ENCODE peak calls at places on chromosomes 3 and 15, in ten cellular contexts. One of them, this sample, is unnamed.

GRCh38 chr15:38255690-38256089 is 3.1 kb downstream of the SPRED1 start:
- DNase-seq in natural killer cell: no peak
- DNase-seq in mesothelial cell of epicardium: no peak
- DNase-seq in stimulated activated CD4-positive, alpha-beta T cell treated with anti-CD3 and anti-CD28 coated beads, Interleukin-15, amount 100 ng/mL, for 1 hour: no peak
- DNase-seq in LHCN-M2: peak
- DNase-seq in lower lobe of right lung: no peak
- DNase-seq in cardiac muscle cell: no peak
- DNase-seq in GF-D8: no peak
- DNase-seq in tibial artery: no peak
- DNase-seq in HuH-7.5: no peak
- DNase-seq in this sample: no peak

GRCh38 chr15:67103869-67104268 is 38.5 kb downstream of the SMAD3 start:
- DNase-seq in natural killer cell: no peak
- DNase-seq in mesothelial cell of epicardium: no peak
- DNase-seq in stimulated activated CD4-positive, alpha-beta T cell treated with anti-CD3 and anti-CD28 coated beads, Interleukin-15, amount 100 ng/mL, for 1 hour: no peak
- DNase-seq in LHCN-M2: no peak
- DNase-seq in lower lobe of right lung: no peak
- DNase-seq in cardiac muscle cell: no peak
- DNase-seq in GF-D8: no peak
- DNase-seq in tibial artery: no peak
- DNase-seq in HuH-7.5: no peak
- DNase-seq in this sample: no peak

GRCh38 chr3:121809249-121809648 is 25.6 kb downstream of the IQCB1 start:
- DNase-seq in natural killer cell: no peak
- DNase-seq in mesothelial cell of epicardium: no peak
- DNase-seq in stimulated activated CD4-positive, alpha-beta T cell treated with anti-CD3 and anti-CD28 coated beads, Interleukin-15, amount 100 ng/mL, for 1 hour: no peak
- DNase-seq in LHCN-M2: no peak
- DNase-seq in lower lobe of right lung: no peak
- DNase-seq in cardiac muscle cell: no peak
- DNase-seq in GF-D8: no peak
- DNase-seq in tibial artery: no peak
- DNase-seq in HuH-7.5: no peak
- DNase-seq in this sample: no peak

GRCh38 chr3:116140100-116140689 is 305.1 kb downstream of the LSAMP start:
- DNase-seq in natural killer cell: no peak
- DNase-seq in mesothelial cell of epicardium: no peak
- DNase-seq in stimulated activated CD4-positive, alpha-beta T cell treated with anti-CD3 and anti-CD28 coated beads, Interleukin-15, amount 100 ng/mL, for 1 hour: no peak
- DNase-seq in LHCN-M2: peak
- DNase-seq in lower lobe of right lung: no peak
- DNase-seq in cardiac muscle cell: peak
- DNase-seq in GF-D8: no peak
- DNase-seq in tibial artery: no peak
- DNase-seq in HuH-7.5: peak
- DNase-seq in this sample: peak

GRCh38 chr3:195756935-195757302 is 36.1 kb downstream of the MUC20 start:
- DNase-seq in natural killer cell: no peak
- DNase-seq in mesothelial cell of epicardium: no peak
- DNase-seq in stimulated activated CD4-positive, alpha-beta T cell treated with anti-CD3 and anti-CD28 coated beads, Interleukin-15, amount 100 ng/mL, for 1 hour: no peak
- DNase-seq in LHCN-M2: no peak
- DNase-seq in lower lobe of right lung: no peak
- DNase-seq in cardiac muscle cell: no peak
- DNase-seq in GF-D8: no peak
- DNase-seq in tibial artery: no peak
- DNase-seq in HuH-7.5: no peak
- DNase-seq in this sample: no peak

GRCh38 chr3:72145506-72146380 is 360.8 kb upstream of the PROK2 start:
- DNase-seq in natural killer cell: no peak
- DNase-seq in mesothelial cell of epicardium: no peak
- DNase-seq in stimulated activated CD4-positive, alpha-beta T cell treated with anti-CD3 and anti-CD28 coated beads, Interleukin-15, amount 100 ng/mL, for 1 hour: no peak
- DNase-seq in LHCN-M2: peak
- DNase-seq in lower lobe of right lung: no peak
- DNase-seq in cardiac muscle cell: no peak
- DNase-seq in GF-D8: no peak
- DNase-seq in tibial artery: no peak
- DNase-seq in HuH-7.5: no peak
- DNase-seq in this sample: peak

GRCh38 chr15:31554261-31554660 is 227.6 kb downstream of the KLF13 start:
- DNase-seq in natural killer cell: no peak
- DNase-seq in mesothelial cell of epicardium: no peak
- DNase-seq in stimulated activated CD4-positive, alpha-beta T cell treated with anti-CD3 and anti-CD28 coated beads, Interleukin-15, amount 100 ng/mL, for 1 hour: no peak
- DNase-seq in LHCN-M2: no peak
- DNase-seq in lower lobe of right lung: no peak
- DNase-seq in cardiac muscle cell: no peak
- DNase-seq in GF-D8: no peak
- DNase-seq in tibial artery: peak
- DNase-seq in HuH-7.5: no peak
- DNase-seq in this sample: no peak

GRCh38 chr3:41710646-41711388 is 251.1 kb downstream of the ULK4 start:
- DNase-seq in natural killer cell: no peak
- DNase-seq in mesothelial cell of epicardium: no peak
- DNase-seq in stimulated activated CD4-positive, alpha-beta T cell treated with anti-CD3 and anti-CD28 coated beads, Interleukin-15, amount 100 ng/mL, for 1 hour: no peak
- DNase-seq in LHCN-M2: peak
- DNase-seq in lower lobe of right lung: no peak
- DNase-seq in cardiac muscle cell: no peak
- DNase-seq in GF-D8: no peak
- DNase-seq in tibial artery: no peak
- DNase-seq in HuH-7.5: no peak
- DNase-seq in this sample: peak

GRCh38 chr3:132629928-132630327 is 29.7 kb downstream of the ACAD11 start:
- DNase-seq in natural killer cell: no peak
- DNase-seq in mesothelial cell of epicardium: no peak
- DNase-seq in stimulated activated CD4-positive, alpha-beta T cell treated with anti-CD3 and anti-CD28 coated beads, Interleukin-15, amount 100 ng/mL, for 1 hour: no peak
- DNase-seq in LHCN-M2: peak
- DNase-seq in lower lobe of right lung: no peak
- DNase-seq in cardiac muscle cell: no peak
- DNase-seq in GF-D8: no peak
- DNase-seq in tibial artery: no peak
- DNase-seq in HuH-7.5: no peak
- DNase-seq in this sample: no peak

GRCh38 chr15:40175160-40175559 is 14.3 kb downstream of the BUB1B start:
- DNase-seq in natural killer cell: no peak
- DNase-seq in mesothelial cell of epicardium: no peak
- DNase-seq in stimulated activated CD4-positive, alpha-beta T cell treated with anti-CD3 and anti-CD28 coated beads, Interleukin-15, amount 100 ng/mL, for 1 hour: no peak
- DNase-seq in LHCN-M2: no peak
- DNase-seq in lower lobe of right lung: no peak
- DNase-seq in cardiac muscle cell: no peak
- DNase-seq in GF-D8: no peak
- DNase-seq in tibial artery: no peak
- DNase-seq in HuH-7.5: no peak
- DNase-seq in this sample: no peak

GRCh38 chr3:187742351-187743171 is 2.7 kb downstream of the BCL6 start:
- DNase-seq in natural killer cell: no peak
- DNase-seq in mesothelial cell of epicardium: no peak
- DNase-seq in stimulated activated CD4-positive, alpha-beta T cell treated with anti-CD3 and anti-CD28 coated beads, Interleukin-15, amount 100 ng/mL, for 1 hour: no peak
- DNase-seq in LHCN-M2: peak
- DNase-seq in lower lobe of right lung: peak
- DNase-seq in cardiac muscle cell: no peak
- DNase-seq in GF-D8: no peak
- DNase-seq in tibial artery: no peak
- DNase-seq in HuH-7.5: no peak
- DNase-seq in this sample: no peak

GRCh38 chr15:49441816-49442215 is 18.8 kb downstream of the FGF7 start:
- DNase-seq in natural killer cell: no peak
- DNase-seq in mesothelial cell of epicardium: no peak
- DNase-seq in stimulated activated CD4-positive, alpha-beta T cell treated with anti-CD3 and anti-CD28 coated beads, Interleukin-15, amount 100 ng/mL, for 1 hour: no peak
- DNase-seq in LHCN-M2: no peak
- DNase-seq in lower lobe of right lung: no peak
- DNase-seq in cardiac muscle cell: no peak
- DNase-seq in GF-D8: no peak
- DNase-seq in tibial artery: no peak
- DNase-seq in HuH-7.5: no peak
- DNase-seq in this sample: no peak

GRCh38 chr3:188749010-188749617 is 422.7 kb upstream of the TPRG1 start:
- DNase-seq in natural killer cell: peak
- DNase-seq in mesothelial cell of epicardium: no peak
- DNase-seq in stimulated activated CD4-positive, alpha-beta T cell treated with anti-CD3 and anti-CD28 coated beads, Interleukin-15, amount 100 ng/mL, for 1 hour: peak
- DNase-seq in LHCN-M2: no peak
- DNase-seq in lower lobe of right lung: no peak
- DNase-seq in cardiac muscle cell: peak
- DNase-seq in GF-D8: no peak
- DNase-seq in tibial artery: no peak
- DNase-seq in HuH-7.5: no peak
- DNase-seq in this sample: no peak

GRCh38 chr3:18740631-18741583 is 315.8 kb upstream of the SATB1 start:
- DNase-seq in natural killer cell: no peak
- DNase-seq in mesothelial cell of epicardium: no peak
- DNase-seq in stimulated activated CD4-positive, alpha-beta T cell treated with anti-CD3 and anti-CD28 coated beads, Interleukin-15, amount 100 ng/mL, for 1 hour: peak
- DNase-seq in LHCN-M2: no peak
- DNase-seq in lower lobe of right lung: no peak
- DNase-seq in cardiac muscle cell: no peak
- DNase-seq in GF-D8: no peak
- DNase-seq in tibial artery: no peak
- DNase-seq in HuH-7.5: no peak
- DNase-seq in this sample: no peak

GRCh38 chr3:67529915-67530314 is 124.5 kb downstream of the SUCLG2 start:
- DNase-seq in natural killer cell: no peak
- DNase-seq in mesothelial cell of epicardium: no peak
- DNase-seq in stimulated activated CD4-positive, alpha-beta T cell treated with anti-CD3 and anti-CD28 coated beads, Interleukin-15, amount 100 ng/mL, for 1 hour: no peak
- DNase-seq in LHCN-M2: peak
- DNase-seq in lower lobe of right lung: no peak
- DNase-seq in cardiac muscle cell: no peak
- DNase-seq in GF-D8: no peak
- DNase-seq in tibial artery: no peak
- DNase-seq in HuH-7.5: no peak
- DNase-seq in this sample: no peak

GRCh38 chr3:194200422-194201060 is 64.6 kb downstream of the HES1 start:
- DNase-seq in natural killer cell: no peak
- DNase-seq in mesothelial cell of epicardium: no peak
- DNase-seq in stimulated activated CD4-positive, alpha-beta T cell treated with anti-CD3 and anti-CD28 coated beads, Interleukin-15, amount 100 ng/mL, for 1 hour: no peak
- DNase-seq in LHCN-M2: no peak
- DNase-seq in lower lobe of right lung: no peak
- DNase-seq in cardiac muscle cell: no peak
- DNase-seq in GF-D8: no peak
- DNase-seq in tibial artery: no peak
- DNase-seq in HuH-7.5: no peak
- DNase-seq in this sample: no peak

GRCh38 chr3:178629430-178630178 is 93.4 kb downstream of the KCNMB2 start:
- DNase-seq in natural killer cell: no peak
- DNase-seq in mesothelial cell of epicardium: no peak
- DNase-seq in stimulated activated CD4-positive, alpha-beta T cell treated with anti-CD3 and anti-CD28 coated beads, Interleukin-15, amount 100 ng/mL, for 1 hour: no peak
- DNase-seq in LHCN-M2: peak
- DNase-seq in lower lobe of right lung: no peak
- DNase-seq in cardiac muscle cell: no peak
- DNase-seq in GF-D8: no peak
- DNase-seq in tibial artery: no peak
- DNase-seq in HuH-7.5: no peak
- DNase-seq in this sample: no peak

GRCh38 chr15:99058421-99058870 is 46.4 kb upstream of the SYNM start:
- DNase-seq in natural killer cell: no peak
- DNase-seq in mesothelial cell of epicardium: no peak
- DNase-seq in stimulated activated CD4-positive, alpha-beta T cell treated with anti-CD3 and anti-CD28 coated beads, Interleukin-15, amount 100 ng/mL, for 1 hour: no peak
- DNase-seq in LHCN-M2: peak
- DNase-seq in lower lobe of right lung: no peak
- DNase-seq in cardiac muscle cell: no peak
- DNase-seq in GF-D8: no peak
- DNase-seq in tibial artery: peak
- DNase-seq in HuH-7.5: no peak
- DNase-seq in this sample: peak

GRCh38 chr3:115062412-115062956 is 84.6 kb downstream of the ZBTB20 start:
- DNase-seq in natural killer cell: no peak
- DNase-seq in mesothelial cell of epicardium: no peak
- DNase-seq in stimulated activated CD4-positive, alpha-beta T cell treated with anti-CD3 and anti-CD28 coated beads, Interleukin-15, amount 100 ng/mL, for 1 hour: no peak
- DNase-seq in LHCN-M2: peak
- DNase-seq in lower lobe of right lung: no peak
- DNase-seq in cardiac muscle cell: no peak
- DNase-seq in GF-D8: no peak
- DNase-seq in tibial artery: no peak
- DNase-seq in HuH-7.5: no peak
- DNase-seq in this sample: no peak

GRCh38 chr15:73900129-73900712 is 26.0 kb upstream of the LOXL1 start:
- DNase-seq in natural killer cell: no peak
- DNase-seq in mesothelial cell of epicardium: no peak
- DNase-seq in stimulated activated CD4-positive, alpha-beta T cell treated with anti-CD3 and anti-CD28 coated beads, Interleukin-15, amount 100 ng/mL, for 1 hour: no peak
- DNase-seq in LHCN-M2: peak
- DNase-seq in lower lobe of right lung: no peak
- DNase-seq in cardiac muscle cell: no peak
- DNase-seq in GF-D8: no peak
- DNase-seq in tibial artery: no peak
- DNase-seq in HuH-7.5: no peak
- DNase-seq in this sample: no peak

GRCh38 chr15:82105458-82106205 is 59.8 kb upstream of the MEX3B start:
- DNase-seq in natural killer cell: no peak
- DNase-seq in mesothelial cell of epicardium: no peak
- DNase-seq in stimulated activated CD4-positive, alpha-beta T cell treated with anti-CD3 and anti-CD28 coated beads, Interleukin-15, amount 100 ng/mL, for 1 hour: no peak
- DNase-seq in LHCN-M2: peak
- DNase-seq in lower lobe of right lung: no peak
- DNase-seq in cardiac muscle cell: no peak
- DNase-seq in GF-D8: no peak
- DNase-seq in tibial artery: no peak
- DNase-seq in HuH-7.5: no peak
- DNase-seq in this sample: no peak

GRCh38 chr3:52787246-52787645 is 7.3 kb upstream of the ITIH3 start:
- DNase-seq in natural killer cell: no peak
- DNase-seq in mesothelial cell of epicardium: no peak
- DNase-seq in stimulated activated CD4-positive, alpha-beta T cell treated with anti-CD3 and anti-CD28 coated beads, Interleukin-15, amount 100 ng/mL, for 1 hour: no peak
- DNase-seq in LHCN-M2: no peak
- DNase-seq in lower lobe of right lung: peak
- DNase-seq in cardiac muscle cell: no peak
- DNase-seq in GF-D8: no peak
- DNase-seq in tibial artery: no peak
- DNase-seq in HuH-7.5: no peak
- DNase-seq in this sample: no peak

GRCh38 chr3:150180349-150180748 is 209.7 kb upstream of the PFN2 start:
- DNase-seq in natural killer cell: no peak
- DNase-seq in mesothelial cell of epicardium: no peak
- DNase-seq in stimulated activated CD4-positive, alpha-beta T cell treated with anti-CD3 and anti-CD28 coated beads, Interleukin-15, amount 100 ng/mL, for 1 hour: no peak
- DNase-seq in LHCN-M2: peak
- DNase-seq in lower lobe of right lung: no peak
- DNase-seq in cardiac muscle cell: no peak
- DNase-seq in GF-D8: no peak
- DNase-seq in tibial artery: no peak
- DNase-seq in HuH-7.5: peak
- DNase-seq in this sample: no peak

GRCh38 chr3:46733026-46733800 is 15.5 kb upstream of the PRSS50 start:
- DNase-seq in natural killer cell: no peak
- DNase-seq in mesothelial cell of epicardium: no peak
- DNase-seq in stimulated activated CD4-positive, alpha-beta T cell treated with anti-CD3 and anti-CD28 coated beads, Interleukin-15, amount 100 ng/mL, for 1 hour: no peak
- DNase-seq in LHCN-M2: peak
- DNase-seq in lower lobe of right lung: no peak
- DNase-seq in cardiac muscle cell: no peak
- DNase-seq in GF-D8: no peak
- DNase-seq in tibial artery: no peak
- DNase-seq in HuH-7.5: no peak
- DNase-seq in this sample: no peak

GRCh38 chr3:126745760-126746394 is 41.8 kb downstream of the CHCHD6 start:
- DNase-seq in natural killer cell: no peak
- DNase-seq in mesothelial cell of epicardium: no peak
- DNase-seq in stimulated activated CD4-positive, alpha-beta T cell treated with anti-CD3 and anti-CD28 coated beads, Interleukin-15, amount 100 ng/mL, for 1 hour: no peak
- DNase-seq in LHCN-M2: no peak
- DNase-seq in lower lobe of right lung: peak
- DNase-seq in cardiac muscle cell: peak
- DNase-seq in GF-D8: no peak
- DNase-seq in tibial artery: no peak
- DNase-seq in HuH-7.5: no peak
- DNase-seq in this sample: no peak

GRCh38 chr15:78083687-78084358 is 6.3 kb upstream of the TBC1D2B start:
- DNase-seq in natural killer cell: no peak
- DNase-seq in mesothelial cell of epicardium: no peak
- DNase-seq in stimulated activated CD4-positive, alpha-beta T cell treated with anti-CD3 and anti-CD28 coated beads, Interleukin-15, amount 100 ng/mL, for 1 hour: no peak
- DNase-seq in LHCN-M2: no peak
- DNase-seq in lower lobe of right lung: no peak
- DNase-seq in cardiac muscle cell: no peak
- DNase-seq in GF-D8: no peak
- DNase-seq in tibial artery: no peak
- DNase-seq in HuH-7.5: no peak
- DNase-seq in this sample: no peak

GRCh38 chr3:11380314-11380713 is 108.1 kb downstream of the ATG7 start:
- DNase-seq in natural killer cell: no peak
- DNase-seq in mesothelial cell of epicardium: no peak
- DNase-seq in stimulated activated CD4-positive, alpha-beta T cell treated with anti-CD3 and anti-CD28 coated beads, Interleukin-15, amount 100 ng/mL, for 1 hour: no peak
- DNase-seq in LHCN-M2: no peak
- DNase-seq in lower lobe of right lung: no peak
- DNase-seq in cardiac muscle cell: peak
- DNase-seq in GF-D8: no peak
- DNase-seq in tibial artery: no peak
- DNase-seq in HuH-7.5: no peak
- DNase-seq in this sample: peak

GRCh38 chr3:140863481-140864084 is 78.1 kb upstream of the SLC25A36 start:
- DNase-seq in natural killer cell: no peak
- DNase-seq in mesothelial cell of epicardium: peak
- DNase-seq in stimulated activated CD4-positive, alpha-beta T cell treated with anti-CD3 and anti-CD28 coated beads, Interleukin-15, amount 100 ng/mL, for 1 hour: no peak
- DNase-seq in LHCN-M2: peak
- DNase-seq in lower lobe of right lung: no peak
- DNase-seq in cardiac muscle cell: peak
- DNase-seq in GF-D8: no peak
- DNase-seq in tibial artery: peak
- DNase-seq in HuH-7.5: peak
- DNase-seq in this sample: peak

This sample was measured in retina.